ENCODE peak calls at places on chromosomes 13 and 19, in four cellular contexts. One of them, this sample, is unnamed.

GRCh38 chr13:113493315-113493951 is 2.9 kb upstream of the DCUN1D2 start:
- DNase-seq in choroid plexus epithelial cell: peak
- DNase-seq in stimulated activated CD4-positive, alpha-beta T cell treated with anti-CD3 and anti-CD28 coated beads, TNF-alpha, amount 100 ng/mL, for 1 hour: no peak
- DNase-seq in HTR-8/SVneo: peak
- DNase-seq in this sample: no peak

GRCh38 chr13:23980160-23980551 is 82.9 kb upstream of the C1QTNF9B start:
- DNase-seq in HTR-8/SVneo: peak
- DNase-seq in stimulated activated CD4-positive, alpha-beta T cell treated with anti-CD3 and anti-CD28 coated beads, TNF-alpha, amount 100 ng/mL, for 1 hour: peak
- DNase-seq in choroid plexus epithelial cell: peak
- DNase-seq in this sample: peak

GRCh38 chr13:36543671-36544070 is 111.4 kb downstream of the CCNA1 start:
- DNase-seq in HTR-8/SVneo: no peak
- DNase-seq in stimulated activated CD4-positive, alpha-beta T cell treated with anti-CD3 and anti-CD28 coated beads, TNF-alpha, amount 100 ng/mL, for 1 hour: no peak
- DNase-seq in choroid plexus epithelial cell: no peak
- DNase-seq in this sample: no peak

GRCh38 chr19:19053508-19054314 is 10.1 kb upstream of the SLC25A42 start:
- DNase-seq in HTR-8/SVneo: peak
- DNase-seq in choroid plexus epithelial cell: peak
- DNase-seq in stimulated activated CD4-positive, alpha-beta T cell treated with anti-CD3 and anti-CD28 coated beads, TNF-alpha, amount 100 ng/mL, for 1 hour: no peak
- DNase-seq in this sample: peak

GRCh38 chr13:93559718-93560117 is 333.1 kb downstream of the GPC6 start:
- DNase-seq in choroid plexus epithelial cell: peak
- DNase-seq in stimulated activated CD4-positive, alpha-beta T cell treated with anti-CD3 and anti-CD28 coated beads, TNF-alpha, amount 100 ng/mL, for 1 hour: no peak
- DNase-seq in HTR-8/SVneo: peak
- DNase-seq in this sample: peak

GRCh38 chr19:54440641-54441040 is 8.4 kb upstream of the LENG8 start:
- DNase-seq in HTR-8/SVneo: no peak
- DNase-seq in stimulated activated CD4-positive, alpha-beta T cell treated with anti-CD3 and anti-CD28 coated beads, TNF-alpha, amount 100 ng/mL, for 1 hour: no peak
- DNase-seq in choroid plexus epithelial cell: no peak
- DNase-seq in this sample: no peak

GRCh38 chr19:2798733-2799132 is 13.4 kb downstream of the THOP1 start:
- DNase-seq in stimulated activated CD4-positive, alpha-beta T cell treated with anti-CD3 and anti-CD28 coated beads, TNF-alpha, amount 100 ng/mL, for 1 hour: no peak
- DNase-seq in choroid plexus epithelial cell: no peak
- DNase-seq in HTR-8/SVneo: no peak
- DNase-seq in this sample: no peak

GRCh38 chr13:78326608-78327007 is 276.7 kb downstream of the POU4F1 start:
- DNase-seq in stimulated activated CD4-positive, alpha-beta T cell treated with anti-CD3 and anti-CD28 coated beads, TNF-alpha, amount 100 ng/mL, for 1 hour: no peak
- DNase-seq in choroid plexus epithelial cell: no peak
- DNase-seq in HTR-8/SVneo: no peak
- DNase-seq in this sample: no peak

GRCh38 chr13:97471721-97472120 is 37.8 kb downstream of the RAP2A start:
- DNase-seq in choroid plexus epithelial cell: no peak
- DNase-seq in stimulated activated CD4-positive, alpha-beta T cell treated with anti-CD3 and anti-CD28 coated beads, TNF-alpha, amount 100 ng/mL, for 1 hour: no peak
- DNase-seq in HTR-8/SVneo: no peak
- DNase-seq in this sample: no peak

GRCh38 chr19:1000095-1000494 is at the start of gene GRIN3B:
- DNase-seq in choroid plexus epithelial cell: peak
- DNase-seq in HTR-8/SVneo: peak
- DNase-seq in stimulated activated CD4-positive, alpha-beta T cell treated with anti-CD3 and anti-CD28 coated beads, TNF-alpha, amount 100 ng/mL, for 1 hour: no peak
- DNase-seq in this sample: no peak

GRCh38 chr19:5644051-5644450 is 21.2 kb downstream of the SAFB start:
- DNase-seq in choroid plexus epithelial cell: peak
- DNase-seq in HTR-8/SVneo: no peak
- DNase-seq in stimulated activated CD4-positive, alpha-beta T cell treated with anti-CD3 and anti-CD28 coated beads, TNF-alpha, amount 100 ng/mL, for 1 hour: no peak
- DNase-seq in this sample: no peak

GRCh38 chr19:48258350-48258749 is 2.6 kb upstream of the CARD8 start:
- DNase-seq in HTR-8/SVneo: no peak
- DNase-seq in choroid plexus epithelial cell: no peak
- DNase-seq in stimulated activated CD4-positive, alpha-beta T cell treated with anti-CD3 and anti-CD28 coated beads, TNF-alpha, amount 100 ng/mL, for 1 hour: no peak
- DNase-seq in this sample: no peak

GRCh38 chr19:16361926-16362325 is 37.3 kb downstream of the KLF2 start:
- DNase-seq in stimulated activated CD4-positive, alpha-beta T cell treated with anti-CD3 and anti-CD28 coated beads, TNF-alpha, amount 100 ng/mL, for 1 hour: no peak
- DNase-seq in choroid plexus epithelial cell: no peak
- DNase-seq in HTR-8/SVneo: no peak
- DNase-seq in this sample: no peak

GRCh38 chr13:74687452-74688180 is 553.4 kb upstream of the KLF12 start:
- DNase-seq in stimulated activated CD4-positive, alpha-beta T cell treated with anti-CD3 and anti-CD28 coated beads, TNF-alpha, amount 100 ng/mL, for 1 hour: no peak
- DNase-seq in choroid plexus epithelial cell: no peak
- DNase-seq in HTR-8/SVneo: no peak
- DNase-seq in this sample: no peak

GRCh38 chr19:29967623-29968022 is 25.6 kb downstream of the URI1 start:
- DNase-seq in choroid plexus epithelial cell: peak
- DNase-seq in stimulated activated CD4-positive, alpha-beta T cell treated with anti-CD3 and anti-CD28 coated beads, TNF-alpha, amount 100 ng/mL, for 1 hour: no peak
- DNase-seq in HTR-8/SVneo: no peak
- DNase-seq in this sample: no peak

GRCh38 chr19:5974721-5975387 is 3.1 kb downstream of the RANBP3 start:
- DNase-seq in choroid plexus epithelial cell: peak
- DNase-seq in HTR-8/SVneo: no peak
- DNase-seq in stimulated activated CD4-positive, alpha-beta T cell treated with anti-CD3 and anti-CD28 coated beads, TNF-alpha, amount 100 ng/mL, for 1 hour: no peak
- DNase-seq in this sample: no peak

GRCh38 chr13:36509369-36509768 is 77.1 kb downstream of the CCNA1 start:
- DNase-seq in choroid plexus epithelial cell: no peak
- DNase-seq in stimulated activated CD4-positive, alpha-beta T cell treated with anti-CD3 and anti-CD28 coated beads, TNF-alpha, amount 100 ng/mL, for 1 hour: no peak
- DNase-seq in HTR-8/SVneo: no peak
- DNase-seq in this sample: no peak

GRCh38 chr19:1355974-1356865 is 27.5 kb upstream of the NDUFS7 start:
- DNase-seq in HTR-8/SVneo: no peak
- DNase-seq in stimulated activated CD4-positive, alpha-beta T cell treated with anti-CD3 and anti-CD28 coated beads, TNF-alpha, amount 100 ng/mL, for 1 hour: no peak
- DNase-seq in choroid plexus epithelial cell: peak
- DNase-seq in this sample: no peak

GRCh38 chr19:677601-678380 is 1.6 kb downstream of the FSTL3 start:
- DNase-seq in choroid plexus epithelial cell: peak
- DNase-seq in stimulated activated CD4-positive, alpha-beta T cell treated with anti-CD3 and anti-CD28 coated beads, TNF-alpha, amount 100 ng/mL, for 1 hour: no peak
- DNase-seq in HTR-8/SVneo: no peak
- DNase-seq in this sample: no peak

GRCh38 chr19:34904846-34905527 is 21.7 kb upstream of the ZNF30 start:
- DNase-seq in stimulated activated CD4-positive, alpha-beta T cell treated with anti-CD3 and anti-CD28 coated beads, TNF-alpha, amount 100 ng/mL, for 1 hour: no peak
- DNase-seq in HTR-8/SVneo: no peak
- DNase-seq in choroid plexus epithelial cell: no peak
- DNase-seq in this sample: no peak

GRCh38 chr19:29766100-29766499 is 45.7 kb upstream of the CCNE1 start:
- DNase-seq in choroid plexus epithelial cell: no peak
- DNase-seq in stimulated activated CD4-positive, alpha-beta T cell treated with anti-CD3 and anti-CD28 coated beads, TNF-alpha, amount 100 ng/mL, for 1 hour: no peak
- DNase-seq in HTR-8/SVneo: no peak
- DNase-seq in this sample: no peak

GRCh38 chr13:105410602-105411001 is 1124.9 kb downstream of the EFNB2 start:
- DNase-seq in stimulated activated CD4-positive, alpha-beta T cell treated with anti-CD3 and anti-CD28 coated beads, TNF-alpha, amount 100 ng/mL, for 1 hour: no peak
- DNase-seq in choroid plexus epithelial cell: peak
- DNase-seq in HTR-8/SVneo: peak
- DNase-seq in this sample: peak

GRCh38 chr13:56424246-56424645 is 716.5 kb upstream of the PRR20A start:
- DNase-seq in stimulated activated CD4-positive, alpha-beta T cell treated with anti-CD3 and anti-CD28 coated beads, TNF-alpha, amount 100 ng/mL, for 1 hour: no peak
- DNase-seq in HTR-8/SVneo: no peak
- DNase-seq in choroid plexus epithelial cell: no peak
- DNase-seq in this sample: no peak

GRCh38 chr19:4061178-4061682 is 5.5 kb downstream of the ZBTB7A start:
- DNase-seq in choroid plexus epithelial cell: no peak
- DNase-seq in HTR-8/SVneo: no peak
- DNase-seq in stimulated activated CD4-positive, alpha-beta T cell treated with anti-CD3 and anti-CD28 coated beads, TNF-alpha, amount 100 ng/mL, for 1 hour: no peak
- DNase-seq in this sample: no peak

GRCh38 chr13:110412132-110412912 is 105.2 kb downstream of the COL4A2 start:
- DNase-seq in HTR-8/SVneo: peak
- DNase-seq in stimulated activated CD4-positive, alpha-beta T cell treated with anti-CD3 and anti-CD28 coated beads, TNF-alpha, amount 100 ng/mL, for 1 hour: no peak
- DNase-seq in choroid plexus epithelial cell: peak
- DNase-seq in this sample: peak

GRCh38 chr19:30857966-30858490 is 485.8 kb downstream of the ZNF536 start:
- DNase-seq in stimulated activated CD4-positive, alpha-beta T cell treated with anti-CD3 and anti-CD28 coated beads, TNF-alpha, amount 100 ng/mL, for 1 hour: no peak
- DNase-seq in HTR-8/SVneo: no peak
- DNase-seq in choroid plexus epithelial cell: no peak
- DNase-seq in this sample: no peak

GRCh38 chr19:15971217-15971616 is 22.4 kb downstream of the OR10H4 start:
- DNase-seq in HTR-8/SVneo: no peak
- DNase-seq in choroid plexus epithelial cell: no peak
- DNase-seq in stimulated activated CD4-positive, alpha-beta T cell treated with anti-CD3 and anti-CD28 coated beads, TNF-alpha, amount 100 ng/mL, for 1 hour: no peak
- DNase-seq in this sample: no peak

GRCh38 chr13:22063416-22064124 is 392.7 kb downstream of the FGF9 start:
- DNase-seq in stimulated activated CD4-positive, alpha-beta T cell treated with anti-CD3 and anti-CD28 coated beads, TNF-alpha, amount 100 ng/mL, for 1 hour: no peak
- DNase-seq in choroid plexus epithelial cell: no peak
- DNase-seq in HTR-8/SVneo: no peak
- DNase-seq in this sample: no peak

GRCh38 chr13:93388701-93389100 is 162.1 kb downstream of the GPC6 start:
- DNase-seq in choroid plexus epithelial cell: peak
- DNase-seq in HTR-8/SVneo: no peak
- DNase-seq in stimulated activated CD4-positive, alpha-beta T cell treated with anti-CD3 and anti-CD28 coated beads, TNF-alpha, amount 100 ng/mL, for 1 hour: no peak
- DNase-seq in this sample: no peak